ENCODE peak calls at places on chromosomes 4 and X, in seven cellular contexts. Y is SK-N-SH, M is kidney epithelial cell, I is pancreas, Q is astrocyte, E is sigmoid colon, O is MM.1S. U is an unnamed sample.

GRCh38 chr4:73891326-73891725 is 22.1 kb downstream of the CXCL1 start:
- DNase-seq in Y (no peak), M (no peak), I (no peak), Q (no peak), E (no peak), O (no peak), U (no peak)

GRCh38 chr4:28229092-28229491 is 1368.5 kb downstream of the STIM2 start:
- DNase-seq in Y (no peak), M (no peak), I (no peak), Q (peak; percentile 22), E (no peak), O (no peak), U (no peak)

GRCh38 chrX:41335590-41336331 is 1.8 kb downstream of the DDX3X start:
- DNase-seq in Y (no peak), M (no peak), I (no peak), Q (peak; percentile 59), E (no peak), O (no peak), U (no peak)

GRCh38 chr4:36249605-36250004 is 5.3 kb upstream of the ARAP2 start:
- DNase-seq in Y (no peak), M (no peak), I (no peak), Q (no peak), E (no peak), O (no peak), U (no peak)

GRCh38 chrX:105006103-105006502 is 214.4 kb downstream of the TEX13A start:
- DNase-seq in Y (no peak), M (no peak), I (no peak), Q (no peak), E (no peak), O (no peak), U (no peak)

GRCh38 chr4:38230121-38230728 is 270.0 kb downstream of the PTTG2 start:
- DNase-seq in Y (no peak), M (no peak), I (no peak), Q (no peak), E (no peak), O (no peak), U (no peak)

GRCh38 chr4:24805566-24805965 is 10.2 kb downstream of the SOD3 start:
- DNase-seq in Y (no peak), M (no peak), I (no peak), Q (no peak), E (no peak), O (peak; percentile 27), U (no peak)

GRCh38 chrX:114717921-114718320 is 134.0 kb downstream of the HTR2C start:
- DNase-seq in Y (peak; percentile 6), M (no peak), I (no peak), Q (no peak), E (no peak), O (no peak), U (no peak)

GRCh38 chr4:148007303-148007702 is 275.4 kb downstream of the ARHGAP10 start:
- DNase-seq in Y (no peak), M (peak; percentile 99), I (no peak), Q (peak; percentile 99), E (peak; percentile 76), O (no peak), U (peak; percentile 95)

GRCh38 chr4:147981305-147981704 is 249.4 kb downstream of the ARHGAP10 start:
- DNase-seq in Y (no peak), M (no peak), I (no peak), Q (peak; percentile 71), E (no peak), O (peak; percentile 14), U (no peak)

GRCh38 chr4:52545099-52546069 is 113.7 kb downstream of the USP46 start:
- DNase-seq in Y (peak; percentile 79), M (no peak), I (peak; percentile 83), Q (peak; percentile 22), E (peak; percentile 86), O (peak; percentile 43), U (no peak)

GRCh38 chrX:136627381-136627780 is 20.6 kb upstream of the CD40LG start:
- DNase-seq in Y (no peak), M (no peak), I (no peak), Q (no peak), E (no peak), O (no peak), U (no peak)

GRCh38 chr4:36209941-36210663 is 34.2 kb downstream of the ARAP2 start:
- DNase-seq in Y (no peak), M (no peak), I (no peak), Q (no peak), E (no peak), O (no peak), U (no peak)

GRCh38 chr4:154086247-154086646 is 297.4 kb upstream of the SFRP2 start:
- DNase-seq in Y (no peak), M (peak; percentile 21), I (no peak), Q (no peak), E (no peak), O (no peak), U (no peak)

GRCh38 chrX:41722816-41723215 is 1.2 kb upstream of the GPR82 start:
- DNase-seq in Y (no peak), M (no peak), I (no peak), Q (peak; percentile 22), E (no peak), O (no peak), U (no peak)

GRCh38 chr4:145623831-145624230 is 4.6 kb downstream of the MMAA start:
- DNase-seq in Y (no peak), M (no peak), I (no peak), Q (peak; percentile 42), E (no peak), O (no peak), U (no peak)

GRCh38 chrX:79601336-79602131 is 234.4 kb upstream of the ITM2A start:
- DNase-seq in Y (no peak), M (no peak), I (no peak), Q (no peak), E (no peak), O (no peak), U (no peak)

DNA sequence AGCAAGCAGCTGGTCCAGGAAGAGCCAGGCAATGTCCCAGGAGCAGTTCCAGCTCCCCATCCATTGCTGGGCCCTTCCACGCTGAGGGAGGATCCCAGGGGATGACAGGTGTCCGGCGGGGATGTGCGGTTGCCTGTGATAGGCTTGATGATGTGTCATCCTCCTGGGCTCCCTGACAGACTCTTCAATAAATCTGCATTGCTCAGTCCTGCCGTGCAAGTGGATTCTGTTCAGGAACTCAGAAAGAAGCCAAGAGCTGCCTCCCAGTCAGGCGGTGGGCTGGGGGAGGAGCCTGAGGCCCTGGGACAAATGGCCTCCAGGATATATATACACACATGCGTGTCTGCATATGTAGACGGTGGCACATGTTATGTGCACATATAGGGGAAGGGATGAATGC is 28.2 kb upstream of the CRMP1 start:
- DNase-seq in Y (no peak), M (no peak), I (no peak), Q (no peak), E (no peak), O (no peak), U (no peak)
- H3K27me3 ChIP-seq in Y (no peaks in the 10 kb centered on the region), M (no peaks in the 10 kb centered on the region), I (no peaks in the 10 kb centered on the region), Q (peaks cover 8% of the 10 kb centered on the region), E (peaks cover 9% of the 10 kb centered on the region), O (no peaks in the 10 kb centered on the region), U (peaks cover 1% of the 10 kb centered on the region)

DNA sequence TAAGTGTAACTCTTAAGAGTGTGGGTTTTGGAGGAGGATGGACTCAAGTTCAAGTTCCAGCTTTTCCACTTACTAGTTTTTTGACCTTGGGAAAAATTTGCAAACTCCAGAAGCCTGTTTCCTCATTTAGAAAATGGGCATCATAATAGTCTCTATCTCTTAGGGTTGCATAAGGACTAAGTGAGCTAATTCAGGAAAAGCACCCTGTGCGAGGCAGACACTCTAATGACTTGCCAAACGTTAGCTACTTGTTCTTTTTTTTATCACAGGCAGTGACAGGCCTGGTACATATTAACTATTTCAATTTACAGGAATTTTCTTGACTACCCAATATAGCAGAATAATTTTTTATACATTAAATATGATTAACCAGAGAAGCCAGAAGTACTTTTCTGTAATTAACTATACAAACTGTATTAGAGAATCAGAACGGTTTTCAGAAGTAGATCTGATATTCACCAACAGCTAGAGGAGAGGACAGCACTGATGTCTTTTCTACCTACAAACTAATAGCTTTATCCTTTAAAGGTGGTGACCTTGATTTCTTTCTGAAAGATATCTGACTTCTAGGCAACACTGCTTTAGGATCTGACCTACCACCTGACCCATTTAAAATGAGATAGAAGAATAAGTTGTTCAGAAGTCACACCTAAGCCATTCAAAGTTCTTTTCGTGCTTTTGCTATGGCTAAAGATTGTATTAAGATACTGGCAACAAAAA is 139.6 kb upstream of the HAND2 start:
- DNase-seq in Y (no peak), M (no peak), I (no peak), Q (no peak), E (no peak), O (no peak), U (no peak)
- TF ChIP-seq CTCF in Y (no peak), M (no peak), I (no peak), Q (no peak), E (no peak), O (no peak), U (no peak)

GRCh38 chrX:53598169-53598568 is 88.3 kb downstream of the HUWE1 start:
- DNase-seq in Y (no peak), M (no peak), I (no peak), Q (no peak), E (no peak), O (no peak), U (no peak)
- H3K36me3 ChIP-seq in Y (peaks cover 30% of the 10 kb centered on the region), M (no peaks in the 10 kb centered on the region), I (no peaks in the 10 kb centered on the region), Q (peaks cover 40% of the 10 kb centered on the region), E (peaks cover 2% of the 10 kb centered on the region), O (peaks cover 5% of the 10 kb centered on the region), U (peaks cover 9% of the 10 kb centered on the region)

DNA sequence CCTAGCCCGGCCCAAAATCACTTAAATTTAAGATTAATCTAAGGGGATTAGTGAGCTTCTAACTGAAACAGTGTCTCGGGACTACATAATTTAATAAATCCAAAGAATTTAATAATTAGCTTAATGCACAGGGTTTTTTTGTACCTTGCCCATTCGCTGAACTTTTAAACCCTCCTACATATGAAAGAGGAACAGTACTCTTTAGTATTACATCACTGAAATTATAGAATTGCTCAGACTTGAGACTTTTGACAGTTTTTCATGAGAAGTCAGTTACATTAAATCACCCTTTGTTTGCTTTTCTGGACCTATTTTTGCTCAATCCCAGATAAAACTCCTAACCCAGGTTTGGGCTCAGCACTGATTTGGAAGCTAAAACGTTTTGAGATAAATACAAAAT is 2.4 kb upstream of the TADA2B start:
- DNase-seq in Y (no peak), M (no peak), I (no peak), Q (no peak), E (no peak), O (no peak), U (no peak)
- H3K27me3 ChIP-seq in Y (no peaks in the 10 kb centered on the region), M (no peaks in the 10 kb centered on the region), I (no peaks in the 10 kb centered on the region), Q (no peaks in the 10 kb centered on the region), E (no peaks in the 10 kb centered on the region), O (peaks cover 3% of the 10 kb centered on the region), U (no peaks in the 10 kb centered on the region)

GRCh38 chr4:188130355-188130754 is 8.9 kb upstream of the TRIML1 start:
- DNase-seq in Y (no peak), M (no peak), I (no peak), Q (no peak), E (no peak), O (no peak), U (no peak)
- TF ChIP-seq CTCF in Y (no peak), M (no peak), I (no peak), Q (no peak), E (no peak), O (no peak), U (no peak)

DNA sequence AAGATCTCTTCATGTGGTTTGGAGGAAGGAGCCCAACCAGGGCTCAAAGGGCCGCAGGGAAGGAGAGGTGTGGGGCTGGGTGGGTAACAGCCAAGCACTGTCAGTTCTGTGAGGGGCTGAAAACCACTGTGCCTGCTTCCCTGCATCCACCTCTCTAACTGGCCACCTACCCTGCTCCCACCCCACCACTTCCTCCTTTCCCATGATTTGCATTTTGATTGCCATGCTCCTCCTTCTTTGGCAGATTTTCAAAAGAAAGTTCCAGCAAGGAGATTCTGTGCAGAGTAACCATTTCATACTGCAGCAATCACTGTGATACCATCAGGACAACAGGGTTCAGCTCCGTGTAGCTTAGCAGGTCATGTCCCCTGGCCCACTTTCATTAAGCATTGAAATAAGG is 1.8 kb downstream of the ZNF674 start:
- DNase-seq in Y (no peak), M (no peak), I (no peak), Q (no peak), E (no peak), O (no peak), U (no peak)
- H3K36me3 ChIP-seq in Y (peaks cover 15% of the 10 kb centered on the region), M (no peaks in the 10 kb centered on the region), I (no peaks in the 10 kb centered on the region), Q (peaks cover 7% of the 10 kb centered on the region), E (no peaks in the 10 kb centered on the region), O (no peaks in the 10 kb centered on the region), U (peaks cover 1% of the 10 kb centered on the region)

U was measured in BJ.